ENCODE peak calls at places on chromosomes 2 and 18, in four cellular contexts. K, S, X and C are unnamed samples. For H3K36me3, the result is how much of the 10 kb centered on the place peaks cover.

GRCh38 chr2:9985531-9985930 is 34.0 kb downstream of the GRHL1 start:
- DNase-seq in K (no peak), S (no peak), X (no peak), C (no peak)

GRCh38 chr2:37621199-37621598 is 50.2 kb downstream of the CDC42EP3 start:
- DNase-seq in K (no peak), S (no peak), X (no peak), C (no peak)

GRCh38 chr2:44290271-44290670 is 15.0 kb downstream of the SLC3A1 start:
- DNase-seq in K (no peak), S (no peak), X (no peak), C (no peak)

GRCh38 chr2:217951091-217951490 is 51.7 kb downstream of the TNS1 start:
- DNase-seq in K (no peak), S (peak), X (no peak), C (no peak)

GRCh38 chr2:226664140-226664539 is 135.5 kb downstream of the IRS1 start:
- DNase-seq in K (no peak), S (no peak), X (peak), C (no peak)

GRCh38 chr2:112646102-112646719 is 472 bp downstream of the SLC20A1 start:
- DNase-seq in K (no peak), S (no peak), X (no peak), C (no peak)

GRCh38 chr18:58117685-58118403 is 73.8 kb downstream of the NEDD4L start:
- DNase-seq in K (peak), S (no peak), X (no peak), C (no peak)

GRCh38 chr18:76657911-76658475 is 163.0 kb upstream of the ZNF516 start:
- DNase-seq in K (no peak), S (no peak), X (no peak), C (no peak)

GRCh38 chr2:33333433-33333832 is 143.0 kb upstream of the RASGRP3 start:
- DNase-seq in K (no peak), S (no peak), X (no peak), C (no peak)

GRCh38 chr18:49340446-49340845 is 120.0 kb downstream of the DYM start:
- DNase-seq in K (no peak), S (no peak), X (no peak), C (no peak)

GRCh38 chr2:150230004-150230403 is 257.5 kb downstream of the RND3 start:
- DNase-seq in K (no peak), S (no peak), X (no peak), C (no peak)

GRCh38 chr18:41655074-41655473 is 300.0 kb upstream of the PIK3C3 start:
- DNase-seq in K (peak), S (no peak), X (no peak), C (no peak)

GRCh38 chr2:131148426-131148825 is 43.3 kb downstream of the PLEKHB2 start:
- DNase-seq in K (no peak), S (no peak), X (no peak), C (no peak)

GRCh38 chr2:10425656-10426055 is 22.5 kb downstream of the ODC1 start:
- DNase-seq in K (no peak), S (no peak), X (peak), C (no peak)

GRCh38 chr2:133955174-133955573 is 298.7 kb upstream of the MGAT5 start:
- DNase-seq in K (no peak), S (no peak), X (no peak), C (no peak)

GRCh38 chr2:29744976-29745375 is 176.4 kb downstream of the ALK start:
- DNase-seq in K (no peak), S (no peak), X (no peak), C (no peak)

GRCh38 chr2:223075301-223076270 is 23.6 kb downstream of the KCNE4 start:
- DNase-seq in K (no peak), S (no peak), X (no peak), C (no peak)

GRCh38 chr2:205869439-205869838 is 187.1 kb downstream of the NRP2 start:
- DNase-seq in K (no peak), S (no peak), X (no peak), C (no peak)

GRCh38 chr18:49817947-49818346 is 4.6 kb upstream of the ACAA2 start:
- DNase-seq in K (no peak), S (no peak), X (no peak), C (peak)

GRCh38 chr2:71940695-71941094 is 207.0 kb downstream of the CYP26B1 start:
- DNase-seq in K (no peak), S (no peak), X (no peak), C (no peak)

GRCh38 chr2:159903404-159904126 is 105.6 kb upstream of the CD302 start:
- DNase-seq in K (no peak), S (peak), X (no peak), C (no peak)

GRCh38 chr18:75592527-75592926 is 165.0 kb upstream of the SMIM21 start:
- DNase-seq in K (no peak), S (no peak), X (no peak), C (no peak)

GRCh38 chr2:65397122-65397521 is 35.3 kb downstream of the SPRED2 start:
- DNase-seq in K (no peak), S (no peak), X (no peak), C (no peak)

GRCh38 chr18:55485666-55486065 is 102.3 kb downstream of the TCF4 start:
- DNase-seq in K (no peak), S (no peak), X (no peak), C (no peak)

GRCh38 chr2:107002735-107003134 is 116.8 kb upstream of the ST6GAL2 start:
- DNase-seq in K (no peak), S (no peak), X (no peak), C (no peak)

GRCh38 chr18:79529296-79529695 is 133.6 kb downstream of the NFATC1 start:
- DNase-seq in K (no peak), S (peak), X (peak), C (no peak)

GRCh38 chr2:64825831-64826496 is 163.2 kb upstream of the SLC1A4 start:
- DNase-seq in K (no peak), S (no peak), X (no peak), C (no peak)

GRCh38 chr2:127106457-127106997 is 427 bp downstream of the BIN1 start:
- DNase-seq in K (peak), S (peak), X (peak), C (peak)

GRCh38 chr2:168620554-168620953 is 164.5 kb downstream of the CERS6 start:
- DNase-seq in K (no peak), S (no peak), X (no peak), C (no peak)

GRCh38 chr18:22935431-22935830 is 2.3 kb downstream of the RBBP8 start:
- DNase-seq in K (no peak), S (no peak), X (no peak), C (no peak)

GRCh38 chr18:3526421-3527354 is 76.7 kb downstream of the TGIF1 start:
- DNase-seq in K (peak), S (no peak), X (no peak), C (peak)

GRCh38 chr2:55109219-55109891 is 59.1 kb upstream of the RTN4 start:
- DNase-seq in K (no peak), S (no peak), X (no peak), C (peak)

GRCh38 chr2:135198481-135198880 is 146.4 kb downstream of the RAB3GAP1 start:
- DNase-seq in K (no peak), S (no peak), X (no peak), C (no peak)

GRCh38 chr18:58263055-58263732 is 219.2 kb downstream of the NEDD4L start:
- DNase-seq in K (peak), S (no peak), X (no peak), C (peak)

GRCh38 chr18:6781846-6782245 is 52.3 kb downstream of the ARHGAP28 start:
- DNase-seq in K (no peak), S (no peak), X (no peak), C (no peak)

GRCh38 chr2:225894240-225894980 is 494.9 kb downstream of the NYAP2 start:
- DNase-seq in K (peak), S (no peak), X (no peak), C (no peak)

DNA sequence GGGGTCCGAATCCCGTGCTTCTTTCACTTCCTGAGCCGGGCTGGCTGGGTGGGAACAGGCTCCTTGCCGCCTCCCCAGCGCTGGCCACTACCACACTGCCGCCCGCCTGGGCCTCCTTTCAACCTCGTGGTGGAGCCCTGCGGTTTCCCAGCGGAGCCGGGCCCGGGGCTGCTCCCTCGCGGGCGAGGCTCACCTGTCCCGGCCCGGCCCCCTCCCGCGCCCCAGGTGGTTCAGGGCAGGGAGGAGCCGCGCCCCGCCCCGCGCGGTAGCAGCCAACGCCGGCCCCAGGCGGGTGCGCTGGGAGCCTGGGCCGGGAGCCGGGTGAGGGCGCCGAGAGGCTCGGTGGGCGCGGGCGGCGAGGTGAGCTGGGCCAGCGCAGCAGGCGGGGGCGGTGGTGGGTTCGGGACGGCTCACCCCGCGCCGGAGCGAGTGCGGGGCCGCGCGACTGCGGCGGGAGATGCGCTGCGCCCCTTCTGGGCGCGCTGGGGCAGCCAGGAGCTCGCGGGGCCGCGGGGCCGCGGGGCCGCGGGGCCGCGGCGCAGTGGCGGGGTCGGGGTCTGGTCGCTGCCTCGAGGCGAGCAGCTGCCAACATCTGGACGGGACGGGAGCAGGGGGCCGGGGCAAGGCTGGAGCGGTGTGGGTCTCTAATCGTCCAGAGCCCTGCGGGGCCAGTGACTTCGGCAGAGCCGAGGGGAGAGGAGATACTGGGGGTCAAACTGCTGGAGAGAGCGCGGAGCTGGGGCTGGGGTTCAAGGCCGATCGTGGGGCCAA is at the start of gene LYPD6B:
- DNase-seq in K (peak), S (no peak), X (peak), C (peak)
- H3K4me3 ChIP-seq in K (peak), S (no peak), X (peak), C (peak)

GRCh38 chr18:35696307-35696706 is 114.8 kb downstream of the GALNT1 start:
- DNase-seq in K (no peak), S (no peak), X (no peak), C (no peak)
- H3K36me3 ChIP-seq in K (under half), S (under half), X (under half), C (under half)

GRCh38 chr18:32730620-32731021 is 42.2 kb downstream of the KLHL14 start:
- DNase-seq in K (no peak), S (no peak), X (no peak), C (no peak)

GRCh38 chr18:32735781-32736180 is 37.0 kb downstream of the KLHL14 start:
- DNase-seq in K (peak), S (no peak), X (no peak), C (no peak)

GRCh38 chr18:32734442-32734841 is 38.4 kb downstream of the KLHL14 start:
- DNase-seq in K (no peak), S (no peak), X (no peak), C (no peak)

GRCh38 chr18:32732165-32732564 is 40.7 kb downstream of the KLHL14 start:
- DNase-seq in K (no peak), S (no peak), X (no peak), C (no peak)

GRCh38 chr18:32730068-32730467 is 42.8 kb downstream of the KLHL14 start:
- DNase-seq in K (no peak), S (no peak), X (no peak), C (no peak)
- H3K4me3 ChIP-seq in K (no peak), S (peak), X (peak), C (no peak)

DNA sequence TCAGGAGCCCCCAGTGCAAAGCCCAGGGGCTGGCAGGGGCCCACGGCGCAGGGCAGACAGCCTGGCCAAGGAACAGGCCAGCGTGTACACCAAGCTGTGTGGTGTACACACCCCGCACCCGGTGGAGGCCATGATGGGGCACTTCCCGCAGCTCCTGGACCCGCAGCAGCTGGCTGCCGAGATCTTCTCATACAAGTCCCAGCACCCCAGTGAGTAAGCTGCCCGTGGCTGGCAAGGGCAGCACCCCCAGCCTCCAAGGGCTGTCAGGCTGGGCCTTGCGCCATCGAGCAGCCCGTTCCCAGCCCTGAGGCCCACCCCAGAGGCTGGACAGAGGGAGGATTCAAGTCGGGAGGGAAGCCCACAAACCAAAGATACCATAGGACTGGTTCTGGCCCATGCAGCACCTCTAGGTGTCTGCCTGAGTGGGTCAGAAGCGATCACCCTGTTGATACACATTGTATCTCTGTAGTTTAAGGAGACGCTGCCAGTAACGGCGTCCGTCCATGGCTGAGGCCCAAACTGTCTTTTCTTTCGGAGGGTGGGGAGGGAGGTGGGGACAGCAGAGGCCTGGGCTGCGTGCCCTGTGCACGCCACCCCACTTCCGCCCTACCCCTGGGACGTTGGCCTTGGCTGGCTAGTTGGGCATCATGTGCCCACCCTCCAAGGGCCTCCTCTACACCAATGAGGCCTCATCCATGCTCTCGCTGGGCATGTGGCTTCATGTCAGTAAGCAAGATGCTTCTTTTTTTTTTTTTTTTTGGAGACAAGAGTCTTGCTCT is 16.8 kb upstream of the MTERF4 start:
- DNase-seq in K (no peak), S (no peak), X (peak), C (no peak)
- H3K36me3 ChIP-seq in K (under half), S (under half), X (under half), C (under half)